ENCODE peak calls at places on chromosome 4, in four cellular contexts. R, C, P and F are unnamed samples.

GRCh38 chr4:87416965-87417364 is 5.4 kb upstream of the NUDT9 start:
- DNase-seq in C (no peak), R (no peak), P (no peak), F (no peak)

GRCh38 chr4:174522183-174523002 is at the start of gene HPGD:
- DNase-seq in C (peak), R (no peak), P (peak), F (peak)

GRCh38 chr4:78560296-78560963 is 8.9 kb downstream of the ANXA3 start:
- DNase-seq in C (no peak), R (peak), P (peak), F (peak)

GRCh38 chr4:157075811-157076577 is at the start of gene GLRB:
- DNase-seq in R (no peak), C (no peak), P (no peak), F (peak)

GRCh38 chr4:183798249-183798920 is 106.7 kb upstream of the STOX2 start:
- DNase-seq in P (no peak), C (no peak), R (no peak), F (no peak)

GRCh38 chr4:173246719-173247118 is 78.1 kb downstream of the GALNT7 start:
- DNase-seq in P (no peak), R (no peak), C (no peak), F (no peak)

GRCh38 chr4:96016615-96017299 is 176.9 kb downstream of the PDHA2 start:
- DNase-seq in P (peak), R (no peak), C (no peak), F (no peak)

GRCh38 chr4:25965629-25966028 is 51.6 kb downstream of the SMIM20 start:
- DNase-seq in R (no peak), C (no peak), P (no peak), F (no peak)

GRCh38 chr4:168648929-168649328 is 152.1 kb downstream of the PALLD start:
- DNase-seq in P (no peak), C (no peak), R (peak), F (no peak)

GRCh38 chr4:28482580-28482979 is 1621.9 kb downstream of the STIM2 start:
- DNase-seq in P (no peak), R (no peak), C (no peak), F (no peak)

GRCh38 chr4:27066591-27066990 is 205.9 kb downstream of the STIM2 start:
- DNase-seq in R (no peak), C (no peak), P (no peak), F (no peak)

GRCh38 chr4:67204441-67204840 is 340.9 kb downstream of the CENPC start:
- DNase-seq in R (no peak), P (peak), C (no peak), F (no peak)

GRCh38 chr4:126627255-126627654 is 1005.5 kb upstream of the INTU start:
- DNase-seq in C (no peak), R (peak), P (peak), F (no peak)

GRCh38 chr4:61200991-61201526 is 933 bp downstream of the ADGRL3 start:
- DNase-seq in R (no peak), P (no peak), C (no peak), F (peak)

GRCh38 chr4:16991455-16991854 is 93.0 kb upstream of the LDB2 start:
- DNase-seq in R (no peak), C (no peak), P (no peak), F (no peak)

GRCh38 chr4:39548425-39549067 is 21.3 kb upstream of the UGDH start:
- DNase-seq in P (peak), C (no peak), R (peak), F (peak)

GRCh38 chr4:73407227-73407673 is 3.2 kb downstream of the ALB start:
- DNase-seq in R (no peak), C (no peak), P (no peak), F (no peak)

GRCh38 chr4:114041117-114041475 is 61.6 kb upstream of the ARSJ start:
- DNase-seq in R (peak), P (no peak), C (no peak), F (no peak)

GRCh38 chr4:113591982-113592381 is 169.6 kb downstream of the CAMK2D start:
- DNase-seq in R (no peak), P (no peak), C (no peak), F (no peak)

GRCh38 chr4:6472387-6473263 is at the start of gene PPP2R2C:
- DNase-seq in P (no peak), C (no peak), R (no peak), F (no peak)

GRCh38 chr4:97252615-97253154 is 890.6 kb downstream of the STPG2 start:
- DNase-seq in P (no peak), R (no peak), C (no peak), F (no peak)

GRCh38 chr4:167239627-167240026 is 5.3 kb upstream of the SPOCK3 start:
- DNase-seq in C (no peak), P (no peak), R (no peak), F (no peak)

GRCh38 chr4:113636877-113637276 is 124.7 kb downstream of the CAMK2D start:
- DNase-seq in R (peak), P (peak), C (no peak), F (peak)

GRCh38 chr4:117164338-117164737 is 79.0 kb upstream of the TRAM1L1 start:
- DNase-seq in R (no peak), C (no peak), P (no peak), F (no peak)

GRCh38 chr4:152572417-152573086 is 36.7 kb upstream of the FBXW7 start:
- DNase-seq in R (peak), C (no peak), P (peak), F (no peak)